ENCODE peak calls at places on chromosomes 2 and 18, in six cellular contexts. B is AML-193; T is NCI-H1092 treated with DMSO at 0.1 percent for 48 hours; F is stimulated activated CD8-positive, alpha-beta memory T cell treated with anti-CD3 and anti-CD28 coated beads, Interleukin-7, amount 100 ng/mL, for 4 hours; E is stimulated activated CD4-positive, alpha-beta T cell treated with anti-CD3 and anti-CD28 coated beads, Interleukin-2, amount 100 ng/mL, for 48 hours; W is endothelial cell. Q is an unnamed sample.

GRCh38 chr2:20189299-20189931 is 35.5 kb downstream of the SDC1 start:
- DNase-seq in E (no peak), B (no peak), T (no peak), F (no peak), W (no peak), Q (no peak)

GRCh38 chr2:199596549-199596948 is 138.8 kb upstream of the SATB2 start:
- DNase-seq in F (no peak), B (peak; percentile 23), W (no peak), T (peak; percentile 3), E (no peak), Q (peak; percentile 15)

GRCh38 chr2:37091873-37092272 is 7.6 kb downstream of the GPATCH11 start:
- DNase-seq in W (no peak), F (no peak), E (no peak), T (no peak), B (no peak), Q (no peak)

GRCh38 chr2:20212459-20212870 is 12.5 kb downstream of the SDC1 start:
- DNase-seq in B (no peak), F (no peak), W (no peak), E (no peak), T (no peak), Q (no peak)

GRCh38 chr2:158634627-158635026 is 160.5 kb upstream of the DAPL1 start:
- DNase-seq in E (no peak), F (no peak), W (no peak), T (no peak), B (no peak), Q (no peak)

GRCh38 chr2:134592380-134592779 is 126.4 kb downstream of the TMEM163 start:
- DNase-seq in T (no peak), B (no peak), F (no peak), W (no peak), E (no peak), Q (no peak)

GRCh38 chr2:42141687-42142475 is 27.3 kb upstream of the EML4 start:
- DNase-seq in T (peak; percentile 22), E (no peak), W (no peak), F (no peak), B (peak; percentile 31), Q (peak; percentile 6)

GRCh38 chr18:36297419-36298112 is at the start of gene FHOD3:
- DNase-seq in B (no peak), E (peak; percentile 4), T (peak; percentile 67), W (peak; percentile 65), F (no peak), Q (no peak)

GRCh38 chr2:222102746-222103349 is 195.9 kb downstream of the PAX3 start:
- DNase-seq in E (no peak), F (no peak), W (no peak), B (no peak), T (no peak), Q (no peak)

GRCh38 chr2:215880970-215881369 is 132.4 kb downstream of the MREG start:
- DNase-seq in B (no peak), W (no peak), F (no peak), E (no peak), T (no peak), Q (no peak)

GRCh38 chr2:194087569-194087968 is 1569.5 kb upstream of the SLC39A10 start:
- DNase-seq in T (no peak), E (no peak), F (no peak), W (no peak), B (no peak), Q (no peak)

Q was measured in NCI-H2029 treated with DMSO at 0.1 percent for 48 hours.